ENCODE peak calls at places on chromosomes 1 and 21, in nine cellular contexts. X is astrocyte, A is GM06990, N is amniotic stem cell, U is RCC 7860, Q is NB4, S is HEK293T, R is AG08395, L is heart left ventricle. E is an unnamed sample.

GRCh38 chr1:226384717-226385116 is 23.2 kb downstream of the PARP1 start:
- DNase-seq in X (no peak), A (no peak), N (no peak), U (no peak), Q (no peak), S (no peak), R (no peak), L (no peak), E (no peak)

GRCh38 chr21:42041246-42041645 is 29.9 kb upstream of the UMODL1 start:
- DNase-seq in X (no peak), A (no peak), N (no peak), U (no peak), Q (no peak), S (no peak), R (no peak), L (no peak), E (no peak)

GRCh38 chr1:11339346-11340247 is 66.6 kb downstream of the UBIAD1 start:
- DNase-seq in X (no peak), A (no peak), N (no peak), U (no peak), Q (no peak), S (no peak), R (no peak), L (no peak), E (no peak)

GRCh38 chr1:224448428-224449017 is 13.9 kb upstream of the WDR26 start:
- DNase-seq in X (no peak), A (no peak), N (no peak), U (no peak), Q (no peak), S (no peak), R (no peak), L (peak), E (no peak)

GRCh38 chr1:39076127-39076798 is 50.1 kb downstream of the NDUFS5 start:
- DNase-seq in X (peak), A (no peak), N (no peak), U (peak), Q (no peak), S (no peak), R (peak), L (peak), E (peak)

GRCh38 chr1:199297174-199297573 is 658.3 kb downstream of the PTPRC start:
- DNase-seq in X (no peak), A (no peak), N (no peak), U (no peak), Q (no peak), S (no peak), R (no peak), L (no peak), E (peak)

GRCh38 chr1:173917149-173917548 is at the start of gene SERPINC1:
- DNase-seq in X (no peak), A (no peak), N (no peak), U (no peak), Q (no peak), S (no peak), R (no peak), L (no peak), E (no peak)

GRCh38 chr1:26278303-26278702 is 1.6 kb upstream of the SH3BGRL3 start:
- DNase-seq in X (peak), A (no peak), N (peak), U (no peak), Q (no peak), S (no peak), R (peak), L (peak), E (no peak)

GRCh38 chr1:54095543-54096286 is 42.3 kb downstream of the TCEANC2 start:
- DNase-seq in X (no peak), A (no peak), N (no peak), U (no peak), Q (peak), S (no peak), R (no peak), L (no peak), E (no peak)

GRCh38 chr1:228083871-228084278 is 1.4 kb downstream of the ARF1 start:
- DNase-seq in X (no peak), A (no peak), N (no peak), U (no peak), Q (peak), S (no peak), R (no peak), L (peak), E (no peak)